ENCODE peak calls at places on chromosomes 6 and 20, in four cellular contexts. T is GM12878, H is HL-60, A is K562. X is an unnamed sample.

GRCh38 chr6:113122060-113122459 is 735.1 kb upstream of the MARCKS start:
- DNase-seq in T (no peak), H (no peak), A (no peak), X (no peak)

GRCh38 chr20:48933017-48933766 is 11.7 kb downstream of the ARFGEF2 start:
- DNase-seq in T (no peak), H (no peak), A (no peak), X (no peak)

GRCh38 chr6:20932284-20932683 is 398.0 kb downstream of the CDKAL1 start:
- DNase-seq in A (no peak), T (no peak), H (no peak), X (no peak)

GRCh38 chr6:14476793-14477531 is 359.4 kb downstream of the CD83 start:
- DNase-seq in A (peak; percentile 95), H (no peak), T (no peak), X (no peak)

GRCh38 chr6:80520195-80520594 is 413.7 kb downstream of the BCKDHB start:
- DNase-seq in H (no peak), T (no peak), A (no peak), X (no peak)

GRCh38 chr20:44967207-44967807 is 995 bp downstream of the STK4 start:
- DNase-seq in T (no peak), H (peak; percentile 47), A (no peak), X (no peak)

GRCh38 chr6:604579-604978 is 52.3 kb downstream of the HUS1B start:
- DNase-seq in H (no peak), A (peak; percentile 71), T (no peak), X (no peak)

GRCh38 chr20:2879148-2879547 is 5.9 kb downstream of the PTPRA start:
- DNase-seq in A (no peak), T (no peak), H (no peak), X (no peak)

GRCh38 chr20:461254-462198 is 807 bp downstream of the TBC1D20 start:
- DNase-seq in T (no peak), H (no peak), A (no peak), X (peak; percentile 46)

GRCh38 chr6:81772741-81773140 is 20.3 kb upstream of the TENT5A start:
- DNase-seq in H (no peak), A (no peak), T (peak; percentile 45), X (no peak)

GRCh38 chr6:170347091-170347490 is 40.5 kb downstream of the FAM120B start:
- DNase-seq in H (no peak), T (peak; percentile 7), A (no peak), X (no peak)

GRCh38 chr6:137659871-137660270 is 165.7 kb upstream of the OLIG3 start:
- DNase-seq in H (no peak), T (no peak), A (no peak), X (no peak)

GRCh38 chr6:33437666-33438065 is 16.7 kb upstream of the ZBTB9 start:
- DNase-seq in T (no peak), H (no peak), A (no peak), X (no peak)

GRCh38 chr6:43770417-43771209 is 602 bp downstream of the VEGFA start:
- DNase-seq in A (peak; percentile 88), T (no peak), H (no peak), X (peak; percentile 58)

GRCh38 chr6:7976485-7977010 is 66.0 kb upstream of the TXNDC5 start:
- DNase-seq in T (no peak), A (no peak), H (no peak), X (no peak)

GRCh38 chr6:100171533-100172321 is 177.7 kb upstream of the MCHR2 start:
- DNase-seq in A (no peak), T (peak; percentile 60), H (no peak), X (no peak)

GRCh38 chr20:45751714-45752113 is 29.6 kb downstream of the SPINT4 start:
- DNase-seq in T (no peak), A (no peak), H (no peak), X (no peak)

GRCh38 chr20:5077761-5078387 is 41.9 kb downstream of the PCNA start:
- DNase-seq in H (no peak), A (no peak), T (no peak), X (no peak)

GRCh38 chr20:64106981-64107735 is at the start of gene NPBWR2:
- DNase-seq in H (no peak), A (peak; percentile 55), T (no peak), X (no peak)

GRCh38 chr20:21513881-21514540 is at the start of gene NKX2-2:
- DNase-seq in H (no peak), A (no peak), T (no peak), X (no peak)

GRCh38 chr6:41894366-41895299 is 542 bp downstream of the USP49 start:
- DNase-seq in A (no peak), H (no peak), T (no peak), X (no peak)

GRCh38 chr6:37442416-37443218 is 9.6 kb downstream of the CMTR1 start:
- DNase-seq in A (no peak), H (no peak), T (no peak), X (no peak)

GRCh38 chr6:136699358-136699757 is 92.9 kb downstream of the MAP3K5 start:
- DNase-seq in A (no peak), T (no peak), H (no peak), X (no peak)

GRCh38 chr6:33199687-33200233 is 705 bp downstream of the RXRB start:
- DNase-seq in H (peak; percentile 85), A (peak; percentile 97), T (no peak), X (peak; percentile 75)

GRCh38 chr6:13404892-13405254 is 76.5 kb upstream of the TBC1D7 start:
- DNase-seq in H (no peak), A (no peak), T (no peak), X (no peak)

GRCh38 chr6:81999826-82000225 is 247.3 kb upstream of the TENT5A start:
- DNase-seq in H (no peak), T (no peak), A (no peak), X (no peak)

GRCh38 chr6:71268710-71269437 is 19.7 kb upstream of the OGFRL1 start:
- DNase-seq in A (no peak), T (peak; percentile 51), H (no peak), X (no peak)

DNA sequence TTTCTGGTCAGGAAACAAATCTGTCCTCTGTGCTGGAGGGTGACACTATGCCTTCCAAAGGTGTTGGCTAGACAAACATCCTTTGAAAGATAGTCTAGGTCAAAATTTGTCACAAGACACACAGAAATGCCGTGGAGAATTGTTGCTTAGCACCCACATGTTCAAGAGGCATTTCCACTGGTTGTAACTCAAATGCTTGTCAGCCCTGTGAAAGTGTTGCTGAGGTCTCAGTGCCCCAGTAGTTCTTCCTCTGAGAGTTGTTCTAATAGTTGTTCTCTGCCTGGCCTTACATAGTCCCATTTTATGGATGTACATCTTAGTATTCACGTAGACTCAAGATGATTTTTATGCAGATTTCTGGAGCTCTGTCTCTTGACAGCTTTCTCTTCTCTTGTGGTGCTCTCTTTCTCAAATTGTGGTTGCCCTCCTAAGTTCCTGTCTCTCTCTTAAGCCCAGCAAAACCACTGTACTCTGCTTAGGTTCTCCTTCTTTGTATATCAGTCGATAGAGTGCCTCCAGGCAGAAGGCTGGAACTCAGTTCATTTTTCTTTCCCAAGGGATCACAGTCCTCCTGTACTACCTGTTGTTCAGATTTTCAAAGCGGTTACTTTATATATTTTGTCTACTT is 39.5 kb upstream of the REV3L start:
- DNase-seq in H (no peak), A (no peak), T (no peak), X (no peak)
- TF ChIP-seq SPI1 in H (peak; percentile 45), A (no peak), T (no peak), X (no peak)

GRCh38 chr20:17875106-17875980 is 93.3 kb downstream of the SNX5 start:
- DNase-seq in H (no peak), A (no peak), T (no peak), X (no peak)
- TF ChIP-seq SPI1 in H (no peak), A (no peak), T (no peak), X (no peak)

DNA sequence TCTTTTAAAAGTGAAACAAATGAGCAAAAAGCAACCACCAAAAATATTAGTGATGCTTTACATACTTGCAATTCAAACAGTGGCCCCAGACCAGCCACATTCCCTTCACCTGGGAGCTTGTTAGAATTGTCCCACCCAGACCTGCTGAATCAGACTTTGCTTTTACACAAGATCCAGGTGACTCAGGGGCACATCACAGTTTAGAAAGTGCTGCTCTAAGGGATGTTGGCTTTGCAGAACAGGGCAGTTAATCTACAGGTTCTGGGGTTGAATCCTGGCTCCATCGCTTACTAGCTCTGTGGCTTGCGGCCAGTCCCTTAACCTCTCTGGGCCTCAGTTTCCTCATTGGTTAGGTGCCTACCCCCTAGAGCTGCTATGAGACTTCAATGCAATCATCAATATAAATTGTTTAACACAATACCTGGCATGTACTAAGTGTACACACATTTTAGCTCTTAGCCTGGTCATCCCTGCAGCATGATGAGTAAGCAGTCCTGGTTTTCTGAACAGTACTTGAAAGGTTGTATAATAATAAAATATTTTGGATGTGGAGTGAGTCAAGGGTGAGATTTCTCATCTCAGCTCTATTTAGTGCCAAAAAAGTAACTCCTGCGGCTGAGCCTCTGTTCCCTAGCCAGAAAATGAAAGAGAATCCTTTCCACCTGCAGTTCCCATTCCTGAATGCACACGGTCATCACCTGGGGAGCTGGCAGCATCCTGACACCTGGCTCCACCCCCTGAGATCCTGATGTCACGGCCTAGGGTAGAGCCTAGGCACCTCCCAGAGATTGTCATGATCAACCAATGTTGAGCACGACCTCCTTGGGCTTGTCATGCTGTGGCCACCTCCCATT is 162.7 kb downstream of the ANKRD60 start:
- DNase-seq in A (no peak), T (no peak), H (no peak), X (no peak)
- TF ChIP-seq SPI1 in A (no peak), T (no peak), H (no peak), X (no peak)

DNA sequence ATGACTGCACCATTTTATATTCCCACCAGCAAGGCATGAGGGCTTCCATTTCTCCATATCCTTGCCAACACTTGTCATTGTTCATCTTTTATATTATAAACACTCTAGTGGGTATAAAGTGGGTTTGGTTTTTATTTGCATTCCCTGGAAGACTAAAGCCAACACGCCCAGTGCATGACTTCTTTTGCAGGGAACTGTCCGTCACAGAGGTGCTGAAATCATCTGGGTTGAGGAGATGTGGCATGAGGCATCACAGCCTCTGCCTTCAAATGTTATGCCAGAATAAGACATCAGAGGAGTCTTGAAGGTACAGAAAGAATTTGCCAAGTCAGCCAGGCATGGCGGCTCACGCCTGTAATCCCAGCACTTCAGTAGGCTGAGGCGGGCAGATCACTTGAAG is 29.9 kb upstream of the FAM210B start:
- DNase-seq in T (no peak), H (no peak), A (no peak), X (no peak)
- TF ChIP-seq SPI1 in T (no peak), H (no peak), A (no peak), X (no peak)

X was measured in GM12891.